ENCODE peak calls at places on chromosomes 7 and 10, in ten cellular contexts. U is aorta; Y is body of pancreas; F is breast epithelium; V is thoracic aorta; G is GM12878; I is CD8-positive, alpha-beta T cell; E is IMR-90; Q is ascending aorta; M is tibial artery. K is an unnamed sample.

GRCh38 chr7:29469984-29470557 is 93.6 kb upstream of the PRR15 start:
- DNase-seq in U (no peak), Y (no peak), F (no peak), V (no peak), G (no peak), I (no peak), E (no peak), Q (no peak), M (no peak), K (no peak)

GRCh38 chr10:35079763-35080162 is 10.4 kb downstream of the CUL2 start:
- DNase-seq in U (no peak), Y (no peak), F (no peak), V (no peak), G (no peak), I (no peak), E (peak; percentile 89), Q (no peak), M (no peak), K (no peak)

GRCh38 chr10:69456880-69457693 is 5.8 kb downstream of the TSPAN15 start:
- DNase-seq in U (peak; percentile 64), Y (no peak), F (no peak), V (no peak), G (no peak), I (no peak), E (no peak), Q (no peak), M (no peak), K (no peak)

GRCh38 chr7:40315277-40315676 is 180.5 kb downstream of the SUGCT start:
- DNase-seq in U (no peak), Y (no peak), F (no peak), V (no peak), G (no peak), I (no peak), E (peak; percentile 34), Q (no peak), M (no peak), K (no peak)

GRCh38 chr7:33836797-33837355 is 68.5 kb upstream of the BMPER start:
- DNase-seq in U (no peak), Y (no peak), F (no peak), V (no peak), G (no peak), I (no peak), E (peak; percentile 60), Q (no peak), M (no peak), K (no peak)

GRCh38 chr10:85548038-85548437 is 818.6 kb downstream of the GRID1 start:
- DNase-seq in U (no peak), Y (peak; percentile 17), F (no peak), V (no peak), G (peak; percentile 35), I (no peak), E (no peak), Q (no peak), M (no peak), K (peak; percentile 66)

GRCh38 chr7:107854989-107855388 is 36.0 kb upstream of the DLD start:
- DNase-seq in U (no peak), Y (no peak), F (no peak), V (no peak), G (no peak), I (no peak), E (peak; percentile 13), Q (no peak), M (no peak), K (no peak)

GRCh38 chr10:30639946-30640786 is 10.6 kb upstream of the LYZL2 start:
- DNase-seq in U (no peak), Y (no peak), F (no peak), V (no peak), G (no peak), I (no peak), E (peak; percentile 77), Q (no peak), M (no peak), K (peak; percentile 43)

GRCh38 chr10:78688945-78689935 is 379.5 kb upstream of the ZMIZ1 start:
- DNase-seq in U (peak; percentile 86), Y (peak; percentile 36), F (no peak), V (peak; percentile 33), G (no peak), I (no peak), E (no peak), Q (peak; percentile 86), M (peak; percentile 78), K (no peak)

GRCh38 chr7:155349601-155350331 is 52.1 kb downstream of the INSIG1 start:
- DNase-seq in U (peak; percentile 59), Y (no peak), F (peak; percentile 52), V (no peak), G (no peak), I (no peak), E (no peak), Q (no peak), M (no peak), K (no peak)

GRCh38 chr10:5570007-5570655 is 45.4 kb downstream of the CALML3 start:
- DNase-seq in U (peak; percentile 63), Y (no peak), F (no peak), V (no peak), G (no peak), I (no peak), E (no peak), Q (no peak), M (no peak), K (no peak)

GRCh38 chr10:34097682-34098081 is 717.4 kb downstream of the PARD3 start:
- DNase-seq in U (no peak), Y (no peak), F (no peak), V (no peak), G (no peak), I (no peak), E (no peak), Q (no peak), M (no peak), K (no peak)

GRCh38 chr7:158648787-158649186 is 55.8 kb downstream of the NCAPG2 start:
- DNase-seq in U (no peak), Y (no peak), F (no peak), V (no peak), G (no peak), I (no peak), E (no peak), Q (no peak), M (no peak), K (no peak)

GRCh38 chr10:120131183-120131582 is 238.7 kb downstream of the SEC23IP start:
- DNase-seq in U (no peak), Y (no peak), F (no peak), V (no peak), G (no peak), I (no peak), E (no peak), Q (no peak), M (no peak), K (no peak)

GRCh38 chr10:119199231-119199992 is 8.0 kb upstream of the GRK5 start:
- DNase-seq in U (peak; percentile 69), Y (peak; percentile 73), F (peak; percentile 63), V (no peak), G (no peak), I (peak; percentile 49), E (peak; percentile 89), Q (peak; percentile 77), M (peak; percentile 54), K (peak; percentile 75)

DNA sequence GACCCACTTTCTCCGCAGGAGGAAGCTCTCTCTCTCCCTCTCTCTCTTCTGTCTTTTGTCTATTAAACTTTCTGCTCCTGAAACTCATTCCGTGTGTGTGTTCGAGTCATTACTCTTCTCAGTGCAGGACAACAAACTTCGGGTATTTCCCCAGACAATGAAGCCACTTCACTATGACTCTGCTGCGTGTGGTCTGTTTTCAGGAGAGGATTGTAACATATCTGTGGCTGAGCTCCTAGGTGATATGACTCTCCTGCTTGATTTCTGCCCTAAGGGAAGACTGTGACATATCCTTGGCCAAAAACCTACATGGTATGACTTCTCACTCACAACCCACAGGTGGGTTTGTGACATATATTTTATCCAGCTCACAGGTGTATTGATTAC is 39.9 kb upstream of the ZNF107 start:
- DNase-seq in U (no peak), Y (no peak), F (no peak), V (no peak), G (no peak), I (no peak), E (no peak), Q (no peak), M (no peak), K (no peak)
- H3K9me3 ChIP-seq in U (no peaks in the 10 kb centered on the region), Y (no peaks in the 10 kb centered on the region), F (peaks cover 5% of the 10 kb centered on the region), V (no peaks in the 10 kb centered on the region), G (no peaks in the 10 kb centered on the region), I (no peaks in the 10 kb centered on the region), E (no peaks in the 10 kb centered on the region), Q (no peaks in the 10 kb centered on the region), M (no peaks in the 10 kb centered on the region), K (no peaks in the 10 kb centered on the region)

DNA sequence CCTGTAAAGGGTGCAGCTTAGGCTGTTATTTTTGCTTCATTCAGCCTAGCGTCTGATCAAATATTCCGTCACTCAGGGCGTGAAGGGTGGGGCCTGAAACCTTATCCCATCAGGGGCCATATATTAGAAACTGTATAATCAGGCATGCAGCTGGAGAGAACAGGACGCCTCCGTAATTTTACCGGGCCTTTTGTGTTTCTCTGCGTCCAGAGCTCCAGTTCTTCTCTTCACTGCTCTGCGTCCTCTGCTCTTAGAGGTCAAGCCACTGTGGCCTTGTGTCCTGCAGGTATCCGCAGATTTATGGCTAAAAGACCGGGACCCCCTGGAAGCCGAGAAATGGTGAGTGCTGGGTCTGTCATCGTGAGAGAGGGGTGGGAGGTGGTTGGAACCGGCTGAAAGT is at the start of gene ZNF735:
- DNase-seq in U (no peak), Y (no peak), F (no peak), V (no peak), G (no peak), I (no peak), E (no peak), Q (no peak), M (no peak), K (no peak)
- H3K9me3 ChIP-seq in U (no peaks in the 10 kb centered on the region), Y (no peaks in the 10 kb centered on the region), F (peaks cover 59% of the 10 kb centered on the region), V (no peaks in the 10 kb centered on the region), G (no peaks in the 10 kb centered on the region), I (no peaks in the 10 kb centered on the region), E (peaks cover 12% of the 10 kb centered on the region), Q (peaks cover 3% of the 10 kb centered on the region), M (no peaks in the 10 kb centered on the region), K (no peaks in the 10 kb centered on the region)

DNA sequence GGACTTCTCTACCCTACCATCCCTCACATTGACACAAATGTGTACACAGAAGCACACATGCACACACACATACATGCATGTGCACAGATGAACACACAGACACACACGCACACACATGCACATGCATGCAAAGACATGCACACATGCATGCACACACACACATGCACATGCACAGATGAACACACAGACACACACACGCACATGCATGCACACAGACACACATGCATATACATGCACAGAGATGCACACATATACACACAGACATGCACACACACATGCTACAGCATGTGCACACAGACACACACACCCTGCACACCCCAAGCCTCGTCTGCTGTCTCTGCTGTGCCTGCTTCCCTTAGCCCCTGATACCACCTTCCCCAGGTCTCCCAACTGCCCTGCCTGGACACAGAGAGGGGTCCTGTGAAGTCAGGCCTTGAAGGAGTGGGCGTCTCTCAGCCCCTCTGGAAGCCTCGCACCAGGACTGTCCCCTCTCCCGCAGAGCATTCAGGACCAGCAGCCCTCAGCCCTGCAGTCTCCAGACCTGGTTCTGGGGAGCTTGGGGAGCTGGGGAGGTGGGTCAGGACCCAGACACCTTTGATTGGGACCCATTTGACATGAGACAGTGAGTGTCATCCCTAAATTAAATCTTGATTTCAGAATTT is 181.8 kb downstream of the DNAJB6 start:
- DNase-seq in U (peak; percentile 28), Y (no peak), F (peak; percentile 14), V (no peak), G (no peak), I (no peak), E (no peak), Q (no peak), M (no peak), K (no peak)
- H3K9me3 ChIP-seq in U (no peaks in the 10 kb centered on the region), Y (no peaks in the 10 kb centered on the region), F (peaks cover 2% of the 10 kb centered on the region), V (no peaks in the 10 kb centered on the region), G (no peaks in the 10 kb centered on the region), I (no peaks in the 10 kb centered on the region), E (peaks cover 44% of the 10 kb centered on the region), Q (no peaks in the 10 kb centered on the region), M (no peaks in the 10 kb centered on the region), K (no peaks in the 10 kb centered on the region)

GRCh38 chr10:72979709-72980108 is 25.1 kb upstream of the PLA2G12B start:
- DNase-seq in U (no peak), Y (no peak), F (no peak), V (no peak), G (no peak), I (no peak), E (no peak), Q (no peak), M (no peak), K (no peak)
- H3K9me3 ChIP-seq in U (peaks cover 3% of the 10 kb centered on the region), Y (peaks cover 30% of the 10 kb centered on the region), F (peaks cover 41% of the 10 kb centered on the region), V (peaks cover 38% of the 10 kb centered on the region), G (peaks cover 2% of the 10 kb centered on the region), I (no peaks in the 10 kb centered on the region), E (peaks cover 6% of the 10 kb centered on the region), Q (peaks cover 40% of the 10 kb centered on the region), M (no peaks in the 10 kb centered on the region), K (peaks cover 19% of the 10 kb centered on the region)

K was measured in Panc1.